ENCODE peak calls at places on chromosomes 4 and X, in ten cellular contexts. H is EL; Q is IMR-90; D is AG10803; P is aorta; S is stimulated activated CD8-positive, alpha-beta memory T cell treated with anti-CD3 and anti-CD28 coated beads, Interleukin-7, amount 100 ng/mL, for 4 hours; L is HFFc6; E is T-helper 2 cell; I is SW480; C is posterior vena cava. Y is an unnamed sample.

GRCh38 chr4:168707205-168707604 is 210.4 kb downstream of the PALLD start:
- DNase-seq in C (no peak), S (no peak), P (no peak), H (peak; percentile 53), I (no peak), E (no peak), Q (peak; percentile 54), D (no peak), L (no peak), Y (peak; percentile 28)

GRCh38 chr4:139454111-139454600 is at the start of gene RAB33B:
- DNase-seq in I (peak; percentile 33), E (peak; percentile 52), C (peak; percentile 98), S (no peak), D (peak; percentile 89), L (no peak), Q (peak; percentile 86), P (no peak), H (peak; percentile 88), Y (peak; percentile 89)

GRCh38 chr4:127549521-127549920 is 83.2 kb upstream of the INTU start:
- DNase-seq in C (no peak), P (no peak), L (no peak), Q (no peak), S (no peak), H (no peak), I (peak; percentile 55), D (peak; percentile 25), E (no peak), Y (no peak)

GRCh38 chr4:38069271-38069760 is 109.1 kb downstream of the PTTG2 start:
- DNase-seq in H (peak; percentile 13), D (no peak), L (peak; percentile 25), E (peak; percentile 64), C (no peak), P (no peak), Q (peak; percentile 89), I (no peak), S (no peak), Y (peak; percentile 94)

GRCh38 chr4:78688385-78688784 is 87.8 kb upstream of the BMP2K start:
- DNase-seq in P (no peak), C (no peak), L (no peak), H (peak; percentile 32), S (no peak), E (no peak), I (no peak), Q (no peak), D (peak; percentile 65), Y (no peak)

GRCh38 chrX:50586980-50587379 is 116.4 kb upstream of the DGKK start:
- DNase-seq in C (no peak), Q (no peak), P (no peak), I (no peak), H (no peak), E (no peak), D (no peak), L (no peak), S (no peak), Y (no peak)

GRCh38 chrX:111387470-111387869 is 24.5 kb downstream of the DCX start:
- DNase-seq in Q (no peak), P (no peak), L (no peak), H (no peak), D (no peak), C (no peak), I (no peak), E (no peak), S (no peak), Y (no peak)

GRCh38 chrX:107731831-107732502 is 43.6 kb downstream of the TSC22D3 start:
- DNase-seq in Q (peak; percentile 58), L (peak; percentile 39), H (peak; percentile 76), P (peak; percentile 94), E (no peak), I (peak; percentile 45), D (peak; percentile 49), C (peak; percentile 95), S (no peak), Y (peak; percentile 90)

GRCh38 chr4:182286936-182287335 is 43.7 kb downstream of the TENM3 start:
- DNase-seq in S (no peak), D (no peak), Q (no peak), H (no peak), L (no peak), C (no peak), I (no peak), P (no peak), E (no peak), Y (no peak)

GRCh38 chr4:22739933-22740332 is 47.2 kb downstream of the GBA3 start:
- DNase-seq in P (no peak), H (no peak), I (no peak), C (no peak), S (no peak), L (no peak), E (no peak), D (no peak), Q (no peak), Y (no peak)

GRCh38 chr4:189802884-189803283 is 137.8 kb upstream of the FRG1 start:
- DNase-seq in Q (no peak), C (no peak), D (no peak), H (no peak), I (no peak), P (no peak), E (no peak), L (no peak), S (no peak), Y (no peak)

Y was measured in fibroblast of the aortic adventitia.